ENCODE peak calls at places on chromosomes 1 and 21, in ten cellular contexts. S is kidney, Z is HFF-Myc, V is ovary, H is stomach, X is astrocyte of the cerebellum, I is AG10803, O is fibroblast of lung, T is ascending aorta, Q is PC-9. B is an unnamed sample.

GRCh38 chr1:88210088-88210825 is 473.8 kb upstream of the PKN2 start:
- DNase-seq in S (no peak), Z (no peak), V (no peak), H (no peak), X (no peak), I (no peak), O (no peak), T (no peak), Q (no peak), B (no peak)

GRCh38 chr1:50701706-50702317 is 258.3 kb downstream of the FAF1 start:
- DNase-seq in S (no peak), Z (no peak), V (no peak), H (no peak), X (no peak), I (no peak), O (no peak), T (no peak), Q (no peak), B (peak; percentile 16)

GRCh38 chr1:156356875-156357534 is 12.0 kb upstream of the RHBG start:
- DNase-seq in S (peak; percentile 90), Z (no peak), V (peak; percentile 78), H (peak; percentile 79), X (no peak), I (no peak), O (no peak), T (no peak), Q (peak; percentile 75), B (no peak)

GRCh38 chr1:192153276-192153675 is 5.0 kb upstream of the RGS18 start:
- DNase-seq in S (no peak), Z (no peak), V (no peak), H (no peak), X (no peak), I (no peak), O (peak; percentile 57), T (no peak), Q (no peak), B (peak; percentile 29)

GRCh38 chr1:30606166-30606565 is 117.2 kb downstream of the MATN1 start:
- DNase-seq in S (no peak), Z (no peak), V (no peak), H (no peak), X (no peak), I (no peak), O (no peak), T (no peak), Q (no peak), B (no peak)

GRCh38 chr1:239987103-239987745 is 104.5 kb upstream of the FMN2 start:
- DNase-seq in S (no peak), Z (no peak), V (no peak), H (peak; percentile 62), X (peak; percentile 26), I (peak; percentile 61), O (peak; percentile 40), T (no peak), Q (no peak), B (peak; percentile 72)

GRCh38 chr1:84758968-84759491 is 68.8 kb upstream of the SSX2IP start:
- DNase-seq in S (peak; percentile 64), Z (no peak), V (no peak), H (no peak), X (no peak), I (peak; percentile 49), O (peak; percentile 74), T (peak; percentile 44), Q (no peak), B (peak; percentile 41)

GRCh38 chr21:27429612-27430361 is 462.9 kb upstream of the ADAMTS5 start:
- DNase-seq in S (no peak), Z (no peak), V (no peak), H (no peak), X (peak; percentile 60), I (peak; percentile 98), O (peak; percentile 59), T (no peak), Q (no peak), B (peak; percentile 96)

DNA sequence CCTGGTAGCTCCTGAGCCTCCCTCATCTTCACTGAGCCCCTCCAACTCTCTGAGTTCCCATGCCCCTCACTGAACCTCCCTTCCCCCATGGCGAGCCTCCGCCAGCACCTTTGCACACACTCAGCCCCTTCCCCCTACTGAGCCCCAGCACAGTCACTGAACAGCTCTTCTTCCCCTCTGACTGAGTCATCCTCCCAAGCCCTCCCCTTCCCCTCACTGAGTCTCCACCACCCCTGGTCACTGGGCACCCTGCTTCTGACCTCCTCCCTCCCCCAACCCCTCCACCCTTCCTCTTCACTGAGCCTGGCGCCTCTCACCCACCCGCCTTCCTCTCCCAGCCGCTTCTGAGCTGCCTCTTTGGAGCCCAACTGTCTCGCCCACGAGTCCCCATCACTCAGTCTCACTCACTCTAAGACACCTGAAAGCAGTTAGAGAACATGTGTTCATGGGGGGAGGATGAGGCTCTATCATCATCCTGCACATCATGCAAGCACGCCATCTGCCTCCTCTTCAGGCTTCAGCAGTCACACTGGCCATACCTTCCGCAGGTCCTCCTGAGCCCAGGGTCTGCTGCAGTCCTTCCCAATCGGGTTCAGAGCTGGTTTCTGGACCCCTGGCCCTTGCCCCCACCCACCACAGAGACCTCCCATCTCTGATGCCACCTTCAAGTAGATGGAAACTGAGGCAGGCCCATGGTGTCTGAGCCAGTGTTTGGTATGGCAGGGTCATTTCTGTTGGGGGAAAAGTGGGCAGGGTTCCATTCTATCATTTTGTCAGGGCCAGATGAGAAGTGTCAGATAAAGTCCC is 2.0 kb upstream of the TRNP1 start:
- DNase-seq in S (no peak), Z (peak; percentile 99), V (no peak), H (no peak), X (no peak), I (peak; percentile 64), O (peak; percentile 52), T (no peak), Q (no peak), B (no peak)
- TF ChIP-seq CTCF in S (no peak), Z (no peak), V (no peak), H (no peak), X (no peak), I (no peak), O (peak; percentile 17), T (no peak), Q (no peak), B (no peak)

GRCh38 chr1:6782151-6782550 is 3.1 kb upstream of the CAMTA1 start:
- DNase-seq in S (no peak), Z (no peak), V (no peak), H (no peak), X (no peak), I (no peak), O (no peak), T (no peak), Q (no peak), B (no peak)

GRCh38 chr1:6785318-6785712 is at the start of gene CAMTA1:
- DNase-seq in S (no peak), Z (no peak), V (no peak), H (no peak), X (no peak), I (no peak), O (no peak), T (no peak), Q (no peak), B (no peak)

GRCh38 chr1:6783956-6784559 is 1.2 kb upstream of the CAMTA1 start:
- DNase-seq in S (no peak), Z (no peak), V (no peak), H (no peak), X (no peak), I (peak; percentile 4), O (no peak), T (no peak), Q (no peak), B (peak; percentile 35)

GRCh38 chr1:6784560-6785317 is 515 bp upstream of the CAMTA1 start:
- DNase-seq in S (peak; percentile 100), Z (peak; percentile 100), V (peak; percentile 99), H (peak; percentile 100), X (peak; percentile 100), I (peak; percentile 100), O (peak; percentile 100), T (peak; percentile 100), Q (peak; percentile 98), B (peak; percentile 100)

DNA sequence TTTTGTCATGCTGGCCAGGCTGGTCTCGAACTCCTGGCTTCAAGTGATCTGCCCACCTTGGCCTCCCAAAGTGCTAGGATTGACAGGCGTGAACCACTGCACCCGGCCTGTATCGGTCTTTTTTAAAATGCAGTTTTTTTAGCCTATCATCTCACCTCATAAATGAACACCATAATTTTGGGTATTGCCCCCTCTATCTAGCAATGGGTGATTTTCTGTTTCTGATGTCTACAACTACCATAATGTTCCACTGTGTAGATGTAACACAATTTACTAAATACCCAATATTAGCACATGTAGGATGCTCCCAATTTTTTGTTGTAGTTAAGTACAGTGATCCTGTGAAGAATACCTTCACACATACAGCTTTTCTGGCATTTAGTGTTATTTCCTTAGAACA is 2.0 kb upstream of the CAMTA1 start:
- DNase-seq in S (no peak), Z (no peak), V (no peak), H (no peak), X (no peak), I (no peak), O (no peak), T (no peak), Q (no peak), B (no peak)
- H3K4me3 ChIP-seq in S (peak overlapping the region; percentile 69), Z (peak overlapping the region; percentile 73), V (no peak overlapping the region), H (no peak overlapping the region), X (no peak overlapping the region), I (peak overlapping the region; percentile 74), O (peak overlapping the region; percentile 75), T (no peak overlapping the region), Q (peak overlapping the region; percentile 76), B (peak overlapping the region; percentile 76)

GRCh38 chr1:229253170-229253974 is 17.5 kb upstream of the RAB4A start:
- DNase-seq in S (no peak), Z (peak; percentile 91), V (no peak), H (no peak), X (peak; percentile 39), I (peak; percentile 34), O (peak; percentile 59), T (no peak), Q (peak; percentile 56), B (no peak)

GRCh38 chr1:229252228-229252984 is 18.5 kb upstream of the RAB4A start:
- DNase-seq in S (no peak), Z (no peak), V (no peak), H (no peak), X (no peak), I (no peak), O (no peak), T (no peak), Q (no peak), B (no peak)

GRCh38 chr1:229258851-229259110 is 12.1 kb upstream of the RAB4A start:
- DNase-seq in S (no peak), Z (no peak), V (no peak), H (no peak), X (no peak), I (peak; percentile 14), O (no peak), T (no peak), Q (no peak), B (peak; percentile 42)

GRCh38 chr1:229258031-229258850 is 12.7 kb upstream of the RAB4A start:
- DNase-seq in S (no peak), Z (peak; percentile 32), V (peak; percentile 66), H (peak; percentile 71), X (peak; percentile 57), I (peak; percentile 66), O (peak; percentile 42), T (peak; percentile 79), Q (peak; percentile 51), B (peak; percentile 82)

GRCh38 chr1:229254910-229255541 is 15.9 kb upstream of the RAB4A start:
- DNase-seq in S (no peak), Z (no peak), V (no peak), H (no peak), X (no peak), I (peak; percentile 17), O (no peak), T (no peak), Q (no peak), B (peak; percentile 50)
- TF ChIP-seq CTCF in S (peak; percentile 25), Z (no peak), V (no peak), H (no peak), X (peak; percentile 25), I (peak; percentile 38), O (peak; percentile 28), T (peak; percentile 10), Q (peak; percentile 56), B (peak; percentile 42)

GRCh38 chr1:16153110-16153998 is 2.5 kb downstream of the EPHA2 start:
- DNase-seq in S (no peak), Z (no peak), V (no peak), H (no peak), X (no peak), I (no peak), O (no peak), T (no peak), Q (peak; percentile 26), B (no peak)

GRCh38 chr1:16153999-16154673 is 1.7 kb downstream of the EPHA2 start:
- DNase-seq in S (peak; percentile 82), Z (no peak), V (no peak), H (no peak), X (no peak), I (no peak), O (no peak), T (no peak), Q (no peak), B (no peak)

GRCh38 chr1:16151985-16152384 is 3.9 kb downstream of the EPHA2 start:
- DNase-seq in S (no peak), Z (no peak), V (no peak), H (no peak), X (no peak), I (no peak), O (no peak), T (no peak), Q (peak; percentile 33), B (no peak)

GRCh38 chr1:16151200-16151708 is 4.6 kb downstream of the EPHA2 start:
- DNase-seq in S (peak; percentile 80), Z (no peak), V (no peak), H (no peak), X (no peak), I (peak; percentile 51), O (peak; percentile 60), T (no peak), Q (no peak), B (no peak)

GRCh38 chr1:16152521-16153087 is 3.3 kb downstream of the EPHA2 start:
- DNase-seq in S (peak; percentile 88), Z (no peak), V (no peak), H (no peak), X (no peak), I (peak; percentile 62), O (peak; percentile 66), T (no peak), Q (peak; percentile 23), B (no peak)
- H3K4me3 ChIP-seq in S (peak overlapping the region; percentile 76), Z (peak overlapping the region; percentile 74), V (peak overlapping the region; percentile 15), H (peak overlapping the region; percentile 80), X (peak overlapping the region; percentile 93), I (no peak overlapping the region), O (peak overlapping the region; percentile 14), T (peak overlapping the region; percentile 75), Q (peak overlapping the region; percentile 86), B (no peak overlapping the region)

B was measured in fibroblast of the aortic adventitia.